ENCODE peak calls at places on chromosomes 1 and 21, in nine cellular contexts. One of them, this sample, is unnamed.

GRCh38 chr1:95042286-95042685 is 30.5 kb downstream of the ALG14 start:
- DNase-seq in GM23248: peak; percentile 69
- DNase-seq in cardiac muscle cell: no peak
- DNase-seq in CD4-positive, alpha-beta memory T cell: no peak
- DNase-seq in astrocyte: no peak
- DNase-seq in right cardiac atrium: no peak
- DNase-seq in ovary: peak; percentile 68
- DNase-seq in uterus: peak; percentile 52
- DNase-seq in body of pancreas: no peak
- DNase-seq in this sample: no peak

GRCh38 chr21:44969965-44970755 is 30.3 kb downstream of the SLX9 start:
- DNase-seq in GM23248: peak; percentile 24
- DNase-seq in cardiac muscle cell: no peak
- DNase-seq in CD4-positive, alpha-beta memory T cell: no peak
- DNase-seq in astrocyte: peak; percentile 37
- DNase-seq in right cardiac atrium: no peak
- DNase-seq in ovary: no peak
- DNase-seq in uterus: no peak
- DNase-seq in body of pancreas: no peak
- DNase-seq in this sample: no peak

GRCh38 chr1:167197692-167198091 is 23.0 kb upstream of the POU2F1 start:
- DNase-seq in GM23248: no peak
- DNase-seq in cardiac muscle cell: no peak
- DNase-seq in CD4-positive, alpha-beta memory T cell: no peak
- DNase-seq in astrocyte: no peak
- DNase-seq in right cardiac atrium: no peak
- DNase-seq in ovary: no peak
- DNase-seq in uterus: no peak
- DNase-seq in body of pancreas: no peak
- DNase-seq in this sample: no peak

GRCh38 chr1:101174722-101175121 is 62.1 kb upstream of the S1PR1 start:
- DNase-seq in GM23248: peak; percentile 93
- DNase-seq in cardiac muscle cell: no peak
- DNase-seq in CD4-positive, alpha-beta memory T cell: no peak
- DNase-seq in astrocyte: peak; percentile 88
- DNase-seq in right cardiac atrium: no peak
- DNase-seq in ovary: no peak
- DNase-seq in uterus: no peak
- DNase-seq in body of pancreas: no peak
- DNase-seq in this sample: no peak

GRCh38 chr1:24557711-24558121 is 1.8 kb downstream of the NCMAP start:
- DNase-seq in GM23248: no peak
- DNase-seq in cardiac muscle cell: no peak
- DNase-seq in CD4-positive, alpha-beta memory T cell: no peak
- DNase-seq in astrocyte: no peak
- DNase-seq in right cardiac atrium: no peak
- DNase-seq in ovary: no peak
- DNase-seq in uterus: no peak
- DNase-seq in body of pancreas: peak; percentile 82
- DNase-seq in this sample: no peak

GRCh38 chr1:13935336-13935735 is 235.3 kb downstream of the PRDM2 start:
- DNase-seq in GM23248: no peak
- DNase-seq in cardiac muscle cell: no peak
- DNase-seq in CD4-positive, alpha-beta memory T cell: no peak
- DNase-seq in astrocyte: no peak
- DNase-seq in right cardiac atrium: no peak
- DNase-seq in ovary: no peak
- DNase-seq in uterus: no peak
- DNase-seq in body of pancreas: no peak
- DNase-seq in this sample: no peak

GRCh38 chr1:29639741-29640427 is 403.6 kb downstream of the PTPRU start:
- DNase-seq in GM23248: peak; percentile 82
- DNase-seq in cardiac muscle cell: no peak
- DNase-seq in CD4-positive, alpha-beta memory T cell: no peak
- DNase-seq in astrocyte: peak; percentile 90
- DNase-seq in right cardiac atrium: no peak
- DNase-seq in ovary: no peak
- DNase-seq in uterus: no peak
- DNase-seq in body of pancreas: no peak
- DNase-seq in this sample: no peak

GRCh38 chr1:172143384-172144025 is 277.0 kb upstream of the C1orf105 start:
- DNase-seq in GM23248: peak; percentile 74
- DNase-seq in cardiac muscle cell: no peak
- DNase-seq in CD4-positive, alpha-beta memory T cell: no peak
- DNase-seq in astrocyte: peak; percentile 86
- DNase-seq in right cardiac atrium: no peak
- DNase-seq in ovary: peak; percentile 53
- DNase-seq in uterus: no peak
- DNase-seq in body of pancreas: no peak
- DNase-seq in this sample: no peak

GRCh38 chr1:155093938-155094621 is 15.4 kb downstream of the EFNA3 start:
- DNase-seq in GM23248: peak; percentile 58
- DNase-seq in cardiac muscle cell: peak; percentile 82
- DNase-seq in CD4-positive, alpha-beta memory T cell: no peak
- DNase-seq in astrocyte: peak; percentile 38
- DNase-seq in right cardiac atrium: peak; percentile 82
- DNase-seq in ovary: peak; percentile 64
- DNase-seq in uterus: peak; percentile 54
- DNase-seq in body of pancreas: no peak
- DNase-seq in this sample: peak; percentile 61

GRCh38 chr21:42844411-42845113 is 34.8 kb downstream of the WDR4 start:
- DNase-seq in GM23248: no peak
- DNase-seq in cardiac muscle cell: no peak
- DNase-seq in CD4-positive, alpha-beta memory T cell: no peak
- DNase-seq in astrocyte: no peak
- DNase-seq in right cardiac atrium: peak; percentile 73
- DNase-seq in ovary: peak; percentile 7
- DNase-seq in uterus: no peak
- DNase-seq in body of pancreas: peak; percentile 82
- DNase-seq in this sample: no peak

GRCh38 chr1:91672601-91673161 is 172.0 kb downstream of the CDC7 start:
- DNase-seq in GM23248: no peak
- DNase-seq in cardiac muscle cell: no peak
- DNase-seq in CD4-positive, alpha-beta memory T cell: no peak
- DNase-seq in astrocyte: no peak
- DNase-seq in right cardiac atrium: no peak
- DNase-seq in ovary: no peak
- DNase-seq in uterus: no peak
- DNase-seq in body of pancreas: no peak
- DNase-seq in this sample: no peak

GRCh38 chr1:9774744-9775679 is 48.8 kb downstream of the CLSTN1 start:
- DNase-seq in GM23248: no peak
- DNase-seq in cardiac muscle cell: no peak
- DNase-seq in CD4-positive, alpha-beta memory T cell: no peak
- DNase-seq in astrocyte: no peak
- DNase-seq in right cardiac atrium: no peak
- DNase-seq in ovary: no peak
- DNase-seq in uterus: no peak
- DNase-seq in body of pancreas: no peak
- DNase-seq in this sample: no peak

GRCh38 chr1:30798389-30798951 is 40.9 kb upstream of the LAPTM5 start:
- DNase-seq in GM23248: peak; percentile 31
- DNase-seq in cardiac muscle cell: no peak
- DNase-seq in CD4-positive, alpha-beta memory T cell: no peak
- DNase-seq in astrocyte: no peak
- DNase-seq in right cardiac atrium: peak; percentile 79
- DNase-seq in ovary: no peak
- DNase-seq in uterus: no peak
- DNase-seq in body of pancreas: peak; percentile 50
- DNase-seq in this sample: no peak

GRCh38 chr1:237181731-237182317 is 139.8 kb downstream of the RYR2 start:
- DNase-seq in GM23248: peak; percentile 26
- DNase-seq in cardiac muscle cell: no peak
- DNase-seq in CD4-positive, alpha-beta memory T cell: no peak
- DNase-seq in astrocyte: no peak
- DNase-seq in right cardiac atrium: no peak
- DNase-seq in ovary: no peak
- DNase-seq in uterus: no peak
- DNase-seq in body of pancreas: no peak
- DNase-seq in this sample: no peak

GRCh38 chr1:38806090-38806489 is 53.5 kb downstream of the RRAGC start:
- DNase-seq in GM23248: no peak
- DNase-seq in cardiac muscle cell: no peak
- DNase-seq in CD4-positive, alpha-beta memory T cell: no peak
- DNase-seq in astrocyte: no peak
- DNase-seq in right cardiac atrium: no peak
- DNase-seq in ovary: no peak
- DNase-seq in uterus: no peak
- DNase-seq in body of pancreas: no peak
- DNase-seq in this sample: no peak

DNA sequence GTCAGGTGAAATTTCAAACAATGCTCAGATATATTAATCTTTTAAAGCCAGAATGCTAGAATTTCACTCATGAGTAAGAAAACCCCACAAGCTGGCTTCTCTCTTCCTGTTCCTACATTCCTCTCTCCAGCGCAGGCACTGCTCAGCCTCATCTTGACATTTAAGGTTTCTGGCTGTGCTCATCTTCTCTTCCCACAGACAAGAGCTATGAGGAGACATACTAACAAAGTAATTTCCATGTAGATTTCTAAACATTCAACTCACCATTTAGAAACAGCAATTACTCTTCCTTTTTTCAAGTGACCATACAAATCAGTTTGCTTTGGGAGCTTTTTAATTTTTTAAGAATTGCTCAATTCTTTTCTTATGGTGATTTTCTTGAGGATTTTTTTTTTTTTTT is 7.8 kb upstream of the LRRC8D start:
- DNase-seq in GM23248: peak; percentile 72
- DNase-seq in cardiac muscle cell: no peak
- DNase-seq in CD4-positive, alpha-beta memory T cell: no peak
- DNase-seq in astrocyte: no peak
- DNase-seq in right cardiac atrium: no peak
- DNase-seq in ovary: no peak
- DNase-seq in uterus: peak; percentile 50
- DNase-seq in body of pancreas: no peak
- DNase-seq in this sample: no peak
- H3K4me1 ChIP-seq in GM23248: peaks cover 37% of the 10 kb centered on the region
- H3K4me1 ChIP-seq in cardiac muscle cell: no peaks in the 10 kb centered on the region
- H3K4me1 ChIP-seq in CD4-positive, alpha-beta memory T cell: no peaks in the 10 kb centered on the region
- H3K4me1 ChIP-seq in astrocyte: peaks cover 10% of the 10 kb centered on the region
- H3K4me1 ChIP-seq in right cardiac atrium: no peaks in the 10 kb centered on the region
- H3K4me1 ChIP-seq in ovary: no peaks in the 10 kb centered on the region
- H3K4me1 ChIP-seq in uterus: peaks cover 3% of the 10 kb centered on the region
- H3K4me1 ChIP-seq in body of pancreas: no peaks in the 10 kb centered on the region
- H3K4me1 ChIP-seq in this sample: no peaks in the 10 kb centered on the region

GRCh38 chr1:107362468-107362867 is 221.6 kb downstream of the NTNG1 start:
- DNase-seq in GM23248: no peak
- DNase-seq in cardiac muscle cell: no peak
- DNase-seq in CD4-positive, alpha-beta memory T cell: no peak
- DNase-seq in astrocyte: no peak
- DNase-seq in right cardiac atrium: no peak
- DNase-seq in ovary: no peak
- DNase-seq in uterus: no peak
- DNase-seq in body of pancreas: no peak
- DNase-seq in this sample: no peak

GRCh38 chr1:107365874-107366273 is 225.0 kb downstream of the NTNG1 start:
- DNase-seq in GM23248: no peak
- DNase-seq in cardiac muscle cell: no peak
- DNase-seq in CD4-positive, alpha-beta memory T cell: no peak
- DNase-seq in astrocyte: no peak
- DNase-seq in right cardiac atrium: no peak
- DNase-seq in ovary: no peak
- DNase-seq in uterus: no peak
- DNase-seq in body of pancreas: no peak
- DNase-seq in this sample: no peak
- H3K27ac ChIP-seq in GM23248: no peak overlapping the region
- H3K27ac ChIP-seq in cardiac muscle cell: no peak overlapping the region
- H3K27ac ChIP-seq in CD4-positive, alpha-beta memory T cell: no peak overlapping the region
- H3K27ac ChIP-seq in astrocyte: no peak overlapping the region
- H3K27ac ChIP-seq in right cardiac atrium: no peak overlapping the region
- H3K27ac ChIP-seq in ovary: no peak overlapping the region
- H3K27ac ChIP-seq in uterus: no peak overlapping the region
- H3K27ac ChIP-seq in body of pancreas: no peak overlapping the region
- H3K27ac ChIP-seq in this sample: no peak overlapping the region

GRCh38 chr1:2934642-2935081 is 86.6 kb upstream of the ACTRT2 start:
- DNase-seq in GM23248: no peak
- DNase-seq in cardiac muscle cell: no peak
- DNase-seq in CD4-positive, alpha-beta memory T cell: no peak
- DNase-seq in astrocyte: no peak
- DNase-seq in right cardiac atrium: peak; percentile 19
- DNase-seq in ovary: no peak
- DNase-seq in uterus: no peak
- DNase-seq in body of pancreas: no peak
- DNase-seq in this sample: no peak

GRCh38 chr1:2934173-2934540 is 87.1 kb upstream of the ACTRT2 start:
- DNase-seq in GM23248: no peak
- DNase-seq in cardiac muscle cell: no peak
- DNase-seq in CD4-positive, alpha-beta memory T cell: no peak
- DNase-seq in astrocyte: no peak
- DNase-seq in right cardiac atrium: peak; percentile 49
- DNase-seq in ovary: no peak
- DNase-seq in uterus: no peak
- DNase-seq in body of pancreas: no peak
- DNase-seq in this sample: no peak

GRCh38 chr1:2932671-2933350 is 88.5 kb upstream of the ACTRT2 start:
- DNase-seq in GM23248: no peak
- DNase-seq in cardiac muscle cell: no peak
- DNase-seq in CD4-positive, alpha-beta memory T cell: no peak
- DNase-seq in astrocyte: no peak
- DNase-seq in right cardiac atrium: peak; percentile 51
- DNase-seq in ovary: no peak
- DNase-seq in uterus: no peak
- DNase-seq in body of pancreas: no peak
- DNase-seq in this sample: no peak

GRCh38 chr1:2935184-2935583 is 86.1 kb upstream of the ACTRT2 start:
- DNase-seq in GM23248: no peak
- DNase-seq in cardiac muscle cell: no peak
- DNase-seq in CD4-positive, alpha-beta memory T cell: no peak
- DNase-seq in astrocyte: no peak
- DNase-seq in right cardiac atrium: peak; percentile 25
- DNase-seq in ovary: no peak
- DNase-seq in uterus: no peak
- DNase-seq in body of pancreas: no peak
- DNase-seq in this sample: no peak

GRCh38 chr1:2933431-2934172 is 87.7 kb upstream of the ACTRT2 start:
- DNase-seq in GM23248: no peak
- DNase-seq in cardiac muscle cell: no peak
- DNase-seq in CD4-positive, alpha-beta memory T cell: no peak
- DNase-seq in astrocyte: no peak
- DNase-seq in right cardiac atrium: peak; percentile 15
- DNase-seq in ovary: no peak
- DNase-seq in uterus: no peak
- DNase-seq in body of pancreas: no peak
- DNase-seq in this sample: no peak
- H3K9me3 ChIP-seq in GM23248: no peaks in the 10 kb centered on the region
- H3K9me3 ChIP-seq in cardiac muscle cell: peaks cover 3% of the 10 kb centered on the region
- H3K9me3 ChIP-seq in CD4-positive, alpha-beta memory T cell: no peaks in the 10 kb centered on the region
- H3K9me3 ChIP-seq in astrocyte: peaks cover 10% of the 10 kb centered on the region
- H3K9me3 ChIP-seq in right cardiac atrium: no peaks in the 10 kb centered on the region
- H3K9me3 ChIP-seq in ovary: no peaks in the 10 kb centered on the region
- H3K9me3 ChIP-seq in uterus: no peaks in the 10 kb centered on the region
- H3K9me3 ChIP-seq in body of pancreas: no peaks in the 10 kb centered on the region
- H3K9me3 ChIP-seq in this sample: no peaks in the 10 kb centered on the region

DNA sequence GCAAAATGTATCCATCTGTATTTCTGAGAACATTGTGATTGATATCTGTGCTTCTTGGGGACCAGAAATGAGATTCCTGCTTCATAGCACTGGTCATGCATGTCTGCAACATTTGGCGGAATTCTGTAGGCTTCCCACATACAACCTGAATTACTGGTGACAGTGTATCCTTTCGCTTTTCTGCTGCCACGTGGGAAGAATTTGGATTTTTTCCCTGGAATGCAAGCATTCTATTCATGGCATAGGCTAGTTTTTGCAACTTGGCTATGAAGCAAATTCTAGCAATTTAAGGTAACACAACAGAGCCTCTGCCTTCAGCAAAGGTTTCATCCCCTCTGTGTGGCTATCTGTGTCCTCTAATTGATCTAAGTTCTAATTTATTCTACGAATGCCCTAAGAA is 85.9 kb downstream of the BCAR3 start:
- DNase-seq in GM23248: peak; percentile 43
- DNase-seq in cardiac muscle cell: no peak
- DNase-seq in CD4-positive, alpha-beta memory T cell: no peak
- DNase-seq in astrocyte: peak; percentile 59
- DNase-seq in right cardiac atrium: no peak
- DNase-seq in ovary: no peak
- DNase-seq in uterus: no peak
- DNase-seq in body of pancreas: no peak
- DNase-seq in this sample: no peak
- H3K4me1 ChIP-seq in GM23248: peaks cover 43% of the 10 kb centered on the region
- H3K4me1 ChIP-seq in cardiac muscle cell: no peaks in the 10 kb centered on the region
- H3K4me1 ChIP-seq in CD4-positive, alpha-beta memory T cell: peaks cover 6% of the 10 kb centered on the region
- H3K4me1 ChIP-seq in astrocyte: peaks cover 34% of the 10 kb centered on the region
- H3K4me1 ChIP-seq in right cardiac atrium: peaks cover 41% of the 10 kb centered on the region
- H3K4me1 ChIP-seq in ovary: peaks cover 6% of the 10 kb centered on the region
- H3K4me1 ChIP-seq in uterus: no peaks in the 10 kb centered on the region
- H3K4me1 ChIP-seq in body of pancreas: peaks cover 50% of the 10 kb centered on the region
- H3K4me1 ChIP-seq in this sample: no peaks in the 10 kb centered on the region